ENCODE peak calls at places on chromosomes 16 and 17, in ten cellular contexts. H, K, G, C, Y, L, N, S, M and F are unnamed samples.

GRCh38 chr17:74525781-74526288 is 5.4 kb downstream of the CD300LB start:
- DNase-seq in H (peak; percentile 22), Y (no peak), M (no peak), C (no peak), N (no peak), S (no peak), K (no peak), L (no peak), G (no peak), F (peak; percentile 40)

GRCh38 chr17:48113201-48113676 is 5.7 kb downstream of the SNX11 start:
- DNase-seq in K (no peak), S (no peak), N (peak; percentile 89), L (peak; percentile 58), Y (no peak), C (no peak), G (no peak), M (no peak), H (no peak), F (no peak)

GRCh38 chr16:86189934-86190333 is 291.0 kb downstream of the IRF8 start:
- DNase-seq in C (no peak), N (no peak), K (no peak), M (no peak), Y (no peak), G (no peak), H (no peak), L (no peak), S (no peak), F (no peak)

GRCh38 chr17:82406131-82406671 is 11.9 kb upstream of the HEXD start:
- DNase-seq in N (no peak), S (no peak), C (no peak), K (no peak), M (no peak), L (no peak), H (no peak), G (no peak), Y (no peak), F (no peak)

GRCh38 chr16:24478401-24478800 is 61.0 kb upstream of the RBBP6 start:
- DNase-seq in K (no peak), M (no peak), S (no peak), G (no peak), L (no peak), H (no peak), Y (no peak), C (no peak), N (no peak), F (no peak)

GRCh38 chr17:74116087-74116717 is 87.3 kb upstream of the RPL38 start:
- DNase-seq in H (no peak), L (no peak), S (no peak), M (no peak), Y (no peak), K (no peak), C (no peak), G (no peak), N (peak; percentile 15), F (no peak)

GRCh38 chr17:16440814-16441629 is 25.7 kb downstream of the TRPV2 start:
- DNase-seq in N (no peak), K (no peak), C (no peak), H (no peak), G (no peak), Y (no peak), L (no peak), M (no peak), S (no peak), F (no peak)

GRCh38 chr16:19808061-19808621 is 76.5 kb downstream of the GPRC5B start:
- DNase-seq in Y (no peak), S (no peak), L (no peak), G (peak; percentile 42), H (no peak), K (no peak), M (no peak), N (no peak), C (no peak), F (no peak)

GRCh38 chr17:82677353-82677925 is 21.1 kb downstream of the RAB40B start:
- DNase-seq in S (no peak), M (peak; percentile 75), H (no peak), G (no peak), N (no peak), L (no peak), Y (no peak), C (no peak), K (no peak), F (peak; percentile 72)

GRCh38 chr17:38358586-38359513 is 7.2 kb downstream of the SOCS7 start:
- DNase-seq in S (no peak), G (no peak), N (no peak), L (no peak), M (no peak), H (no peak), Y (no peak), K (no peak), C (no peak), F (no peak)

GRCh38 chr17:19744492-19744891 is 3.6 kb downstream of the ALDH3A1 start:
- DNase-seq in K (no peak), N (no peak), C (no peak), S (no peak), G (no peak), M (no peak), Y (no peak), L (no peak), H (no peak), F (no peak)

GRCh38 chr17:8991514-8992285 is 26.2 kb upstream of the PIK3R5 start:
- DNase-seq in S (peak; percentile 37), L (no peak), M (peak; percentile 63), C (no peak), Y (peak; percentile 63), K (peak; percentile 39), G (peak; percentile 77), N (no peak), H (peak; percentile 84), F (no peak)

GRCh38 chr17:49556183-49556943 is 19.3 kb upstream of the NXPH3 start:
- DNase-seq in M (peak; percentile 82), C (no peak), Y (peak; percentile 53), L (peak; percentile 88), N (peak; percentile 94), S (peak; percentile 77), K (no peak), G (peak; percentile 78), H (peak; percentile 96), F (no peak)

GRCh38 chr17:5832886-5833285 is 237.3 kb upstream of the WSCD1 start:
- DNase-seq in Y (peak; percentile 14), C (no peak), M (peak; percentile 43), L (no peak), G (no peak), H (peak; percentile 29), S (peak; percentile 78), N (no peak), K (peak; percentile 29), F (no peak)

GRCh38 chr16:67936124-67936875 is at the start of gene PSMB10:
- DNase-seq in S (peak; percentile 51), K (no peak), N (peak; percentile 93), M (peak; percentile 68), H (no peak), G (peak; percentile 79), Y (peak; percentile 73), L (peak; percentile 49), C (peak; percentile 35), F (peak; percentile 82)

GRCh38 chr17:41613277-41614082 is 913 bp upstream of the KRT16 start:
- DNase-seq in H (no peak), G (no peak), S (no peak), C (no peak), K (no peak), L (no peak), Y (no peak), N (peak; percentile 25), M (no peak), F (no peak)

GRCh38 chr17:41617698-41618097 is 5.1 kb upstream of the KRT16 start:
- DNase-seq in M (no peak), C (no peak), G (no peak), Y (no peak), N (peak; percentile 42), L (no peak), H (no peak), S (no peak), K (no peak), F (no peak)

GRCh38 chr17:41617136-41617535 is 4.6 kb upstream of the KRT16 start:
- DNase-seq in C (no peak), N (peak; percentile 44), Y (no peak), G (no peak), S (no peak), K (no peak), M (no peak), L (no peak), H (no peak), F (peak; percentile 54)

GRCh38 chr17:41614098-41614497 is 1.5 kb upstream of the KRT16 start:
- DNase-seq in C (no peak), G (no peak), Y (no peak), S (no peak), L (no peak), M (no peak), K (no peak), H (no peak), N (peak; percentile 39), F (no peak)

DNA sequence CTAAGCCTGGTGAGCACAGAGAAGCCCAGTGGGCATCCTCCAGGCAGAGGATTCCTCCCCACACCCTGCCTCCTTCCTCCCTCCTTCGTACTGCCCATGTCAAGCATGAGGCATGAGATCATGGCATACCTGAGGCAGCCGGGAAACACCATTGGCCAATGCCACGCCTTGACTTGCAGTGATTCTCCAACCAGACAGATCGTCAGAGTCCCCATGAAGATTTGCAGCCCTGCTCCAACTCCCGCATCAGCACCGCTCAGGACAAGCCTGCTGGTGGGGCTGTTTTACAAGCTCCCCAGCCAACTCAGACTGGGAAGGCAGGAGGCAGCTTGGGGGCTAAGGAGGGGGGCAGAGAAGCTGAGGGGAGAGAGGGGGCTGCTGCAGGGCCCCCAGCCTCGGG is 2.9 kb upstream of the KRT16 start:
- DNase-seq in G (no peak), S (peak; percentile 77), K (no peak), M (no peak), Y (no peak), C (no peak), N (no peak), H (peak; percentile 85), L (no peak), F (no peak)
- TF ChIP-seq CTCF in G (no peak), S (no peak), K (no peak), M (no peak), Y (no peak), C (no peak), N (no peak), H (no peak), L (no peak), F (peak; percentile 20)

GRCh38 chr16:28836761-28837064 is 9.4 kb downstream of the TUFM start:
- DNase-seq in G (no peak), M (no peak), K (no peak), H (no peak), Y (no peak), C (no peak), N (no peak), S (no peak), L (no peak), F (no peak)
- TF ChIP-seq CTCF in G (no peak), M (no peak), K (no peak), H (no peak), Y (no peak), C (no peak), N (no peak), S (no peak), L (no peak), F (no peak)

GRCh38 chr17:80455328-80455710 is 21.1 kb downstream of the NPTX1 start:
- DNase-seq in C (no peak), S (peak; percentile 49), N (no peak), H (peak; percentile 85), K (no peak), M (peak; percentile 64), Y (no peak), L (peak; percentile 83), G (peak; percentile 75), F (no peak)
- TF ChIP-seq CTCF in C (no peak), S (no peak), N (no peak), H (no peak), K (no peak), M (no peak), Y (no peak), L (no peak), G (no peak), F (peak; percentile 9)

GRCh38 chr17:44655983-44656700 is at the start of gene MEIOC:
- DNase-seq in G (no peak), H (peak; percentile 98), S (peak; percentile 55), L (peak; percentile 76), C (no peak), K (no peak), N (no peak), M (peak; percentile 12), Y (no peak), F (no peak)
- TF ChIP-seq CTCF in G (no peak), H (peak; percentile 25), S (no peak), L (no peak), C (no peak), K (no peak), N (no peak), M (peak; percentile 30), Y (no peak), F (peak; percentile 32)